ENCODE peak calls at places on chromosome 11, in six cellular contexts. One of them, this sample, is unnamed.

GRCh38 chr11:12842933-12843636 is 166.0 kb upstream of the RASSF10 start:
- DNase-seq in H1: no peak
- DNase-seq in K562: peak; percentile 95
- DNase-seq in HCT116: no peak
- DNase-seq in GM12878: no peak
- DNase-seq in HepG2: no peak
- DNase-seq in this sample: no peak

GRCh38 chr11:69655479-69656394 is 14.8 kb downstream of the CCND1 start:
- DNase-seq in K562: no peak
- DNase-seq in GM12878: no peak
- DNase-seq in HCT116: no peak
- DNase-seq in HepG2: no peak
- DNase-seq in H1: no peak
- DNase-seq in this sample: peak; percentile 36

GRCh38 chr11:70281114-70281729 is 10.7 kb downstream of the PPFIA1 start:
- DNase-seq in K562: no peak
- DNase-seq in HepG2: no peak
- DNase-seq in H1: no peak
- DNase-seq in HCT116: no peak
- DNase-seq in GM12878: no peak
- DNase-seq in this sample: peak; percentile 83

GRCh38 chr11:11983427-11983826 is 25.0 kb downstream of the DKK3 start:
- DNase-seq in K562: no peak
- DNase-seq in H1: no peak
- DNase-seq in HepG2: no peak
- DNase-seq in HCT116: no peak
- DNase-seq in GM12878: no peak
- DNase-seq in this sample: no peak

GRCh38 chr11:77080643-77081210 is 14.0 kb downstream of the CAPN5 start:
- DNase-seq in H1: no peak
- DNase-seq in HepG2: no peak
- DNase-seq in HCT116: no peak
- DNase-seq in K562: no peak
- DNase-seq in GM12878: no peak
- DNase-seq in this sample: peak; percentile 51

GRCh38 chr11:22626573-22627239 is 1.1 kb upstream of the FANCF start:
- DNase-seq in K562: peak; percentile 7
- DNase-seq in HepG2: no peak
- DNase-seq in GM12878: no peak
- DNase-seq in H1: no peak
- DNase-seq in HCT116: no peak
- DNase-seq in this sample: no peak

GRCh38 chr11:22715971-22716370 is 49.6 kb downstream of the GAS2 start:
- DNase-seq in K562: no peak
- DNase-seq in HepG2: no peak
- DNase-seq in H1: no peak
- DNase-seq in GM12878: no peak
- DNase-seq in HCT116: no peak
- DNase-seq in this sample: no peak

GRCh38 chr11:126917531-126918204 is 82.9 kb downstream of the KIRREL3 start:
- DNase-seq in HepG2: no peak
- DNase-seq in K562: peak; percentile 8
- DNase-seq in HCT116: no peak
- DNase-seq in H1: no peak
- DNase-seq in GM12878: peak; percentile 65
- DNase-seq in this sample: peak; percentile 99

GRCh38 chr11:88404932-88405710 is 67.6 kb upstream of the CTSC start:
- DNase-seq in HepG2: no peak
- DNase-seq in K562: no peak
- DNase-seq in GM12878: no peak
- DNase-seq in HCT116: no peak
- DNase-seq in H1: no peak
- DNase-seq in this sample: no peak

GRCh38 chr11:57207160-57207559 is 25.4 kb downstream of the LRRC55 start:
- DNase-seq in GM12878: no peak
- DNase-seq in K562: no peak
- DNase-seq in H1: no peak
- DNase-seq in HepG2: no peak
- DNase-seq in HCT116: no peak
- DNase-seq in this sample: no peak

GRCh38 chr11:8233691-8234424 is 29.8 kb downstream of the LMO1 start:
- DNase-seq in GM12878: no peak
- DNase-seq in HepG2: no peak
- DNase-seq in H1: no peak
- DNase-seq in HCT116: no peak
- DNase-seq in K562: no peak
- DNase-seq in this sample: peak; percentile 27

GRCh38 chr11:11137339-11137738 is 215.7 kb downstream of the CSNK2A3 start:
- DNase-seq in H1: no peak
- DNase-seq in HCT116: no peak
- DNase-seq in GM12878: no peak
- DNase-seq in K562: no peak
- DNase-seq in HepG2: no peak
- DNase-seq in this sample: no peak

GRCh38 chr11:7252683-7253213 is 1.0 kb downstream of the SYT9 start:
- DNase-seq in H1: no peak
- DNase-seq in K562: no peak
- DNase-seq in HepG2: no peak
- DNase-seq in GM12878: no peak
- DNase-seq in HCT116: no peak
- DNase-seq in this sample: no peak

GRCh38 chr11:1209371-1210057 is 13.4 kb upstream of the MUC5B start:
- DNase-seq in GM12878: no peak
- DNase-seq in HepG2: no peak
- DNase-seq in HCT116: no peak
- DNase-seq in K562: no peak
- DNase-seq in H1: no peak
- DNase-seq in this sample: no peak

GRCh38 chr11:108886608-108887007 is 221.7 kb downstream of the DDX10 start:
- DNase-seq in K562: no peak
- DNase-seq in GM12878: no peak
- DNase-seq in HCT116: no peak
- DNase-seq in H1: no peak
- DNase-seq in HepG2: no peak
- DNase-seq in this sample: peak; percentile 45

GRCh38 chr11:77175869-77176539 is 48.0 kb downstream of the MYO7A start:
- DNase-seq in H1: no peak
- DNase-seq in GM12878: no peak
- DNase-seq in HepG2: no peak
- DNase-seq in HCT116: no peak
- DNase-seq in K562: no peak
- DNase-seq in this sample: no peak

GRCh38 chr11:1089738-1090599 is 15.3 kb downstream of the MUC2 start:
- DNase-seq in HCT116: no peak
- DNase-seq in HepG2: no peak
- DNase-seq in H1: no peak
- DNase-seq in K562: no peak
- DNase-seq in GM12878: no peak
- DNase-seq in this sample: no peak

GRCh38 chr11:75191330-75191717 is 40.4 kb downstream of the SLCO2B1 start:
- DNase-seq in H1: no peak
- DNase-seq in K562: no peak
- DNase-seq in HCT116: no peak
- DNase-seq in GM12878: no peak
- DNase-seq in HepG2: no peak
- DNase-seq in this sample: no peak

DNA sequence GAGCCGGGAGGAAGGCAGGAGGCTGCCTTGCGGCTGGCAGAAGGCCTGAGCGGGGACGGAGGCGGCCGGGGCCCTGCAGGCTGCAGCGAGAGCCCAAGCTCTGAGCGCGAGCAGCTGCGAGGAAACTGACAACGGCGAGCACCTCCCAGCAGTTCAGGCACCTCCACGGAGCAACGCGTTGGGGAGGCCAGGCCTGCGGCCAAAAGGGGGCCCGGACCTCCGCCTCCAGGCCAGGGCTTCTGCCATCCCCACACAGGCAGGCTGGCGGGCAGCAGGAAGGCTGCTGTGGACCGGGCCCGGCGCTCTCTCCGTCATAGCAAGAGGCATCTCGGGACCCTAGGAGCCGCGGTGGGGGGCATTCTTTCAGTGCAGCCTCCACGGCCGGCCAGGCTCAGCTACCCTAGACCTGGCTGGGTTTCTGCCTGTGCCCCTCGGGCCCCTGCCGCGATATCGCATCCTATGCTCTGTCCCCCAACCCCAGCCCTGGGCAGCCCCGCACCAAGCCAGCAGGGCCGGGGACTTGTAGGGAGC is 22.9 kb upstream of the SLC22A12 start:
- DNase-seq in HepG2: no peak
- DNase-seq in H1: no peak
- DNase-seq in HCT116: no peak
- DNase-seq in GM12878: no peak
- DNase-seq in K562: no peak
- DNase-seq in this sample: no peak
- TF ChIP-seq CEBPB in HepG2: no peak
- TF ChIP-seq CEBPB in H1: no peak
- TF ChIP-seq CEBPB in HCT116: no peak
- TF ChIP-seq CEBPB in GM12878: no peak
- TF ChIP-seq CEBPB in K562: no peak
- TF ChIP-seq CEBPB in this sample: no peak

GRCh38 chr11:96385187-96385586 is 4.5 kb downstream of the CCDC82 start:
- DNase-seq in K562: no peak
- DNase-seq in HCT116: no peak
- DNase-seq in HepG2: no peak
- DNase-seq in GM12878: no peak
- DNase-seq in H1: no peak
- DNase-seq in this sample: no peak

GRCh38 chr11:96389604-96390402 is at the start of the genes CCDC82 and JRKL:
- DNase-seq in HepG2: peak; percentile 91
- DNase-seq in K562: peak; percentile 98
- DNase-seq in HCT116: peak; percentile 94
- DNase-seq in H1: peak; percentile 91
- DNase-seq in GM12878: peak; percentile 78
- DNase-seq in this sample: peak; percentile 92

GRCh38 chr11:96391698-96392307 is 2.0 kb downstream of the JRKL start:
- DNase-seq in H1: no peak
- DNase-seq in GM12878: no peak
- DNase-seq in HepG2: no peak
- DNase-seq in K562: peak; percentile 8
- DNase-seq in HCT116: no peak
- DNase-seq in this sample: no peak

GRCh38 chr11:96390403-96390830 is 604 bp downstream of the JRKL start:
- DNase-seq in HepG2: no peak
- DNase-seq in H1: no peak
- DNase-seq in GM12878: no peak
- DNase-seq in HCT116: no peak
- DNase-seq in K562: no peak
- DNase-seq in this sample: peak; percentile 30

GRCh38 chr11:96388891-96389603 is 665 bp downstream of the CCDC82 start:
- DNase-seq in H1: peak; percentile 36
- DNase-seq in GM12878: peak; percentile 19
- DNase-seq in HepG2: peak; percentile 46
- DNase-seq in K562: peak; percentile 72
- DNase-seq in HCT116: peak; percentile 18
- DNase-seq in this sample: no peak
- H3K9ac ChIP-seq in H1: peak overlapping the region; percentile 53
- H3K9ac ChIP-seq in GM12878: peak overlapping the region; percentile 67
- H3K9ac ChIP-seq in HepG2: peak overlapping the region; percentile 92
- H3K9ac ChIP-seq in K562: peak overlapping the region; percentile 61
- H3K9ac ChIP-seq in HCT116: peak overlapping the region; percentile 82
- H3K9ac ChIP-seq in this sample: peak overlapping the region; percentile 56

GRCh38 chr11:73268671-73269271 is 3.4 kb upstream of the P2RY6 start:
- DNase-seq in HepG2: no peak
- DNase-seq in HCT116: no peak
- DNase-seq in GM12878: no peak
- DNase-seq in K562: no peak
- DNase-seq in H1: no peak
- DNase-seq in this sample: no peak

GRCh38 chr11:73270855-73271477 is 1.2 kb upstream of the P2RY6 start:
- DNase-seq in K562: no peak
- DNase-seq in GM12878: no peak
- DNase-seq in HCT116: no peak
- DNase-seq in HepG2: no peak
- DNase-seq in H1: no peak
- DNase-seq in this sample: no peak

GRCh38 chr11:73270089-73270854 is 1.9 kb upstream of the P2RY6 start:
- DNase-seq in GM12878: no peak
- DNase-seq in HepG2: no peak
- DNase-seq in HCT116: no peak
- DNase-seq in H1: no peak
- DNase-seq in K562: no peak
- DNase-seq in this sample: no peak

GRCh38 chr11:73267921-73268540 is 4.1 kb upstream of the P2RY6 start:
- DNase-seq in GM12878: no peak
- DNase-seq in HCT116: no peak
- DNase-seq in H1: no peak
- DNase-seq in K562: no peak
- DNase-seq in HepG2: no peak
- DNase-seq in this sample: no peak

GRCh38 chr11:73269353-73270088 is 2.6 kb upstream of the P2RY6 start:
- DNase-seq in HepG2: no peak
- DNase-seq in HCT116: no peak
- DNase-seq in K562: no peak
- DNase-seq in H1: no peak
- DNase-seq in GM12878: no peak
- DNase-seq in this sample: no peak
- TF ChIP-seq CEBPB in HepG2: no peak
- TF ChIP-seq CEBPB in HCT116: no peak
- TF ChIP-seq CEBPB in K562: no peak
- TF ChIP-seq CEBPB in H1: no peak
- TF ChIP-seq CEBPB in GM12878: no peak
- TF ChIP-seq CEBPB in this sample: no peak

GRCh38 chr11:115469361-115469760 is 34.9 kb downstream of the CADM1 start:
- DNase-seq in H1: no peak
- DNase-seq in HCT116: no peak
- DNase-seq in K562: no peak
- DNase-seq in GM12878: peak; percentile 48
- DNase-seq in HepG2: no peak
- DNase-seq in this sample: no peak

GRCh38 chr11:115463606-115464005 is 40.6 kb downstream of the CADM1 start:
- DNase-seq in K562: no peak
- DNase-seq in HepG2: no peak
- DNase-seq in H1: no peak
- DNase-seq in GM12878: no peak
- DNase-seq in HCT116: no peak
- DNase-seq in this sample: no peak

GRCh38 chr11:115464269-115464668 is 39.9 kb downstream of the CADM1 start:
- DNase-seq in GM12878: no peak
- DNase-seq in HepG2: no peak
- DNase-seq in H1: no peak
- DNase-seq in K562: no peak
- DNase-seq in HCT116: no peak
- DNase-seq in this sample: peak; percentile 69

GRCh38 chr11:115462757-115463156 is 41.5 kb downstream of the CADM1 start:
- DNase-seq in K562: no peak
- DNase-seq in GM12878: no peak
- DNase-seq in H1: no peak
- DNase-seq in HCT116: no peak
- DNase-seq in HepG2: no peak
- DNase-seq in this sample: no peak

DNA sequence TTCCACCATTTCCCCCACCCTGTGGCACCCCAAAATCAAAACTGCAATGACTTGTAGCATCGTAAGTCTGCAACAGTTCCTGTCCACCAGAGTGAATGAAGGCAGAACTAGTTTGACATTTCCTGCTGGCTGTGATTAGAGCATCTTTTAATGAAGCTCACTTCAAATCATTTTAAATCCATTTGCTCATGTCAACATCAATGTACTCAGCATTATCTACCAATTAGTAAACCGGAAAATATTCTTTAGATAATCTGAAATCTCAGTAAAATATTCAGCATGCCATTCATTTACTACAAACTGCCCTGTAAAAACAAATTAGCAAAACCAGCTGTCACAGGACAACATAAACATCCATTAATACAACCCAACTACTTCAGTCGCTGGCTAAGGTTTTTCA is 38.1 kb downstream of the CADM1 start:
- DNase-seq in H1: no peak
- DNase-seq in HepG2: no peak
- DNase-seq in K562: no peak
- DNase-seq in HCT116: no peak
- DNase-seq in GM12878: no peak
- DNase-seq in this sample: no peak
- H3K9ac ChIP-seq in H1: no peak overlapping the region
- H3K9ac ChIP-seq in HepG2: no peak overlapping the region
- H3K9ac ChIP-seq in K562: no peak overlapping the region
- H3K9ac ChIP-seq in HCT116: no peak overlapping the region
- H3K9ac ChIP-seq in GM12878: no peak overlapping the region
- H3K9ac ChIP-seq in this sample: no peak overlapping the region